ENCODE peak calls at places on chromosome X, in four cellular contexts. Y is K562, Q is HepG2, O is GM12878. V is an unnamed sample.

GRCh38 chrX:45822124-45822523 is 621.4 kb upstream of the DIPK2B start:
- DNase-seq in Y (no peak), O (no peak), Q (no peak), V (no peak)

GRCh38 chrX:38215141-38215540 is 5.5 kb downstream of the SRPX start:
- DNase-seq in O (no peak), Q (no peak), Y (no peak), V (no peak)

GRCh38 chrX:39336709-39337294 is 535.5 kb downstream of the MID1IP1 start:
- DNase-seq in Y (no peak), O (peak; percentile 32), Q (no peak), V (no peak)

GRCh38 chrX:39814391-39814790 is 283.4 kb downstream of the BCOR start:
- DNase-seq in O (no peak), Y (peak; percentile 42), Q (no peak), V (peak; percentile 22)

GRCh38 chrX:10077425-10078188 is 79.2 kb upstream of the CLCN4 start:
- DNase-seq in Y (no peak), Q (peak; percentile 79), O (no peak), V (no peak)

GRCh38 chrX:121356139-121356849 is 308.9 kb downstream of the GLUD2 start:
- DNase-seq in Q (no peak), Y (no peak), O (no peak), V (no peak)

GRCh38 chrX:45715787-45716186 is 515.1 kb upstream of the DIPK2B start:
- DNase-seq in Q (no peak), Y (no peak), O (no peak), V (no peak)

GRCh38 chrX:115702982-115703381 is 142.0 kb downstream of the PLS3 start:
- DNase-seq in O (no peak), Y (no peak), Q (no peak), V (no peak)

GRCh38 chrX:39204945-39205344 is 403.7 kb downstream of the MID1IP1 start:
- DNase-seq in Y (no peak), O (no peak), Q (no peak), V (no peak)

GRCh38 chrX:40504801-40505605 is 75.8 kb upstream of the ATP6AP2 start:
- DNase-seq in Y (no peak), O (peak; percentile 3), Q (no peak), V (no peak)

GRCh38 chrX:100635989-100636320 is 651 bp downstream of the TSPAN6 start:
- DNase-seq in Q (no peak), O (no peak), Y (no peak), V (no peak)

GRCh38 chrX:153632612-153632980 is 14.4 kb upstream of the DUSP9 start:
- DNase-seq in O (no peak), Q (no peak), Y (no peak), V (no peak)

GRCh38 chrX:79719568-79720231 is 294.9 kb upstream of the TBX22 start:
- DNase-seq in Y (no peak), O (no peak), Q (no peak), V (no peak)

GRCh38 chrX:72097081-72097480 is 34.6 kb downstream of the RTL5 start:
- DNase-seq in Q (no peak), O (no peak), Y (no peak), V (no peak)

GRCh38 chrX:149365061-149365460 is 140.0 kb downstream of the IDS start:
- DNase-seq in O (no peak), Y (no peak), Q (peak; percentile 2), V (no peak)

GRCh38 chrX:78527818-78528217 is 131.3 kb downstream of the RTL3 start:
- DNase-seq in O (no peak), Q (no peak), Y (no peak), V (no peak)

GRCh38 chrX:78532363-78532762 is 126.8 kb downstream of the RTL3 start:
- DNase-seq in Q (no peak), Y (no peak), O (no peak), V (no peak)

GRCh38 chrX:78522601-78523000 is 136.5 kb downstream of the RTL3 start:
- DNase-seq in O (no peak), Q (no peak), Y (no peak), V (no peak)

DNA sequence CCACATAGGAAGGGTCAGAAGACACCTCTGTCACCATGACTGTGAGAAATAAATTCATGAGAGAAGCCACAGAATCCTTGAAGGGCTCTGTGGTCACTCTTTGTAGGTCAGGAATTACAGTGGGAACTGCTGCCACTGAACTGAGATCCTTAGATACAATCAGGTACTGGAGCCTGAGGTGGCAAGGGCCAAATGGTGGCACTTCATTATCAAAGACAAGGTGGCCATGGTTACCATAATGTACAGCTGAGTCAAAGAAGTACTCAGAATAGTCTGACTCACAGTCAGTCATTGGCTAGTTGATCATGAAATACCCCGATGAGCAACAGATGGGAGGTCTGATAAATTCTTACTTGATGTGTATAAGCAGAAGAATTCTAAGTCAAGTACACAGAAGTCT is 131.9 kb downstream of the RTL3 start:
- DNase-seq in Q (no peak), O (no peak), Y (no peak), V (no peak)
- TF ChIP-seq FOXM1 in Q (no peak), O (no peak), Y (no peak), V (no peak)

GRCh38 chrX:49291615-49292337 is 11.7 kb upstream of the GAGE10 start:
- DNase-seq in O (no peak), Y (peak; percentile 64), Q (peak; percentile 12), V (peak; percentile 68)
- TF ChIP-seq SP1 in O (no peak), Y (peak; percentile 48), Q (no peak), V (no peak)

GRCh38 chrX:8731579-8732395 is at the start of gene ANOS1:
- DNase-seq in Y (no peak), O (no peak), Q (no peak), V (no peak)
- TF ChIP-seq BHLHE40 in Y (no peak), O (no peak), Q (no peak), V (no peak)

GRCh38 chrX:30144221-30144620 is 71.1 kb upstream of the MAGEB2 start:
- DNase-seq in Q (no peak), Y (no peak), O (no peak), V (no peak)

GRCh38 chrX:30144971-30145731 is 70.2 kb upstream of the MAGEB2 start:
- DNase-seq in Y (no peak), Q (no peak), O (no peak), V (no peak)

DNA sequence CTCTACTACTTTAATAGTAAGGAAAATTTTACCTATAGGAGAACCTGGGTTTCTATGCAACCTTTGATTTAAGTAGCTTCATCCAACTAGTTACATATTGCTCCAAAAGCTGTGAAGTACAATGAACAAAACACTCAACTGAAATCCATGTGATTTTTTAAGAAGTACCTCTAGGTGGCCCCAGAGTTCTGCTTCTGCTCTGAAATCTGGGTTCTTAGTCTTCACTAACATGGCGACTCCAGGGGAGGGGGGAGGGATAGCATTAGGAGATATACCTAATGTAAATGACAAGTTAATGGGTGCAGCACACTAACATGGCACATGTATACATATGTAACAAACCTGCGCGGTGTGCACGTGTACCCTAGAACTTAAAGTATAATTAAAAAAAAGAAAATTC is 73.4 kb upstream of the MAGEB2 start:
- DNase-seq in Y (peak; percentile 33), Q (peak; percentile 27), O (no peak), V (peak; percentile 37)
- TF ChIP-seq FOXM1 in Y (no peak), Q (no peak), O (no peak), V (no peak)

GRCh38 chrX:48890934-48891401 is 6.6 kb downstream of the TIMM17B start:
- DNase-seq in Y (no peak), Q (no peak), O (no peak), V (no peak)
- TF ChIP-seq SP1 in Y (no peak), Q (no peak), O (no peak), V (no peak)

DNA sequence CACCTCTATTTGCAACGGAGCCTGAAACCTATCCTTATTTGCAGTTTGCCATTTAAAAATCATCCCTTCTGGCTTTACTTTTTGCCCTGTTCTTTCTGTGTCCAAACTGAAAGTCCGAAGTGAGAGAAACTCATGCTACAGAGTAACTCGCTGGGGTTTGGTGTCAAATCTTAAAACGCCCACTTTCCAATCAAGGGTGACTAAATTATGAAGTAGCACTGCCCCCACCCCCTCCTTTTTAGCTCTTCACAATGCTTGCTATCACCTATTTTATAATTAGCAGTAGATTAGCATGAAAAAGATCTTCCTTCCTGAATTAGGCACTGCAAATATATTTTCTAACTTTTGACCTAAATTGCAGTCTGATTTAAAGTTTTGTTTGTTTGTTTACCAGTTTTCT is 52.5 kb downstream of the VGLL1 start:
- DNase-seq in Q (no peak), O (no peak), Y (no peak), V (no peak)
- TF ChIP-seq BHLHE40 in Q (no peak), O (no peak), Y (no peak), V (no peak)

GRCh38 chrX:86383681-86384540 is 235.7 kb downstream of the DACH2 start:
- DNase-seq in O (no peak), Q (no peak), Y (no peak), V (no peak)

GRCh38 chrX:86379209-86379608 is 231.0 kb downstream of the DACH2 start:
- DNase-seq in Q (peak; percentile 78), O (no peak), Y (no peak), V (no peak)
- TF ChIP-seq FOXM1 in Q (no peak), O (no peak), Y (no peak), V (no peak)

DNA sequence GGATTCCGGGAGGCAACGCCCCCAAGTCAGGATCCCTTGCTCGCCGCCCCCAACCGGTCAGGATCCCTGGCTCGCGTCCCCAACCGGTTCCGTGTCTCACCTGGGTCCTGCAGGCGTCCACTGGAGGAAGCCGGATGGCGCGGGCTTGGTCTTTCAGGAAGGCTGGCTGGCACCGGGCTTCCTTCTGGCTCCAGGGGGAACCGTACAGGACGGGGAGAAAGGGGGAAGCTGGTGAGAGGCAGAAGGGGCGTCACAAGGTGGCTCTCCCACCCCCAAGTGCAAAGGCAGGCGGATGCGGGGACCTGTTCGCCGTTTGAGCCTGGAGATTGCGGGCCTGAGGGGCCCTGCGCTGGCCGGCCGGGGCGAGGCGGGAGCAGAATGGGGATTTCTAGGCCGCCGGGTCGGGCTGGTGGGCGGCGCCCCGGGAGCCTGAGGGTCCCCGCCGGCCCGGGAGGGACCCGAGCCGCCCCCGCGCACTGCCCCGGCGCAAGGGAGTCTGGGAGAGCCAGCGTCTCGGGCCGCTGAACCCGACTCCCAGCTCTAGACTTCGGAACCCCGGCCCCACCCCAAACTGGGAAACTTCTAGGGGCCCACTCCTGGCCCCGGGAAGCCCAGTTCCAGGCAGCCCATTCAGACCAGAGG is 84.8 kb downstream of the HPRT1 start:
- DNase-seq in Y (no peak), O (no peak), Q (no peak), V (no peak)
- TF ChIP-seq SP1 in Y (no peak), O (no peak), Q (no peak), V (no peak)